ENCODE peak calls at places on chromosomes 6 and 20, in ten cellular contexts. One of them, this sample, is unnamed.

GRCh38 chr6:81988446-81988845 is 236.0 kb upstream of the TENT5A start:
- DNase-seq in upper lobe of right lung: no peak
- DNase-seq in A549: no peak
- DNase-seq in PC-3: no peak
- DNase-seq in HCT116: no peak
- DNase-seq in HFF-Myc: no peak
- DNase-seq in effector memory CD4-positive, alpha-beta T cell: no peak
- DNase-seq in astrocyte: no peak
- DNase-seq in IMR-90: no peak
- DNase-seq in H7: no peak
- DNase-seq in this sample: no peak

GRCh38 chr6:37516076-37516919 is 16.6 kb upstream of the CCDC167 start:
- DNase-seq in upper lobe of right lung: peak; percentile 80
- DNase-seq in A549: no peak
- DNase-seq in PC-3: peak; percentile 82
- DNase-seq in HCT116: no peak
- DNase-seq in HFF-Myc: no peak
- DNase-seq in effector memory CD4-positive, alpha-beta T cell: peak; percentile 93
- DNase-seq in astrocyte: no peak
- DNase-seq in IMR-90: no peak
- DNase-seq in H7: peak; percentile 75
- DNase-seq in this sample: peak; percentile 98

GRCh38 chr6:70152786-70153185 is 150.1 kb downstream of the COL9A1 start:
- DNase-seq in upper lobe of right lung: no peak
- DNase-seq in A549: no peak
- DNase-seq in PC-3: no peak
- DNase-seq in HCT116: no peak
- DNase-seq in HFF-Myc: no peak
- DNase-seq in effector memory CD4-positive, alpha-beta T cell: no peak
- DNase-seq in astrocyte: no peak
- DNase-seq in IMR-90: no peak
- DNase-seq in H7: no peak
- DNase-seq in this sample: no peak

GRCh38 chr6:47701374-47701773 is 3.0 kb downstream of the ADGRF4 start:
- DNase-seq in upper lobe of right lung: no peak
- DNase-seq in A549: no peak
- DNase-seq in PC-3: peak; percentile 90
- DNase-seq in HCT116: no peak
- DNase-seq in HFF-Myc: no peak
- DNase-seq in effector memory CD4-positive, alpha-beta T cell: no peak
- DNase-seq in astrocyte: no peak
- DNase-seq in IMR-90: no peak
- DNase-seq in H7: no peak
- DNase-seq in this sample: no peak

GRCh38 chr6:43666181-43666920 is 21.2 kb downstream of the MRPS18A start:
- DNase-seq in upper lobe of right lung: no peak
- DNase-seq in A549: no peak
- DNase-seq in PC-3: peak; percentile 3
- DNase-seq in HCT116: no peak
- DNase-seq in HFF-Myc: no peak
- DNase-seq in effector memory CD4-positive, alpha-beta T cell: no peak
- DNase-seq in astrocyte: no peak
- DNase-seq in IMR-90: no peak
- DNase-seq in H7: no peak
- DNase-seq in this sample: no peak

GRCh38 chr20:43558412-43559146 is at the start of gene SGK2:
- DNase-seq in upper lobe of right lung: peak; percentile 70
- DNase-seq in A549: peak; percentile 90
- DNase-seq in PC-3: peak; percentile 76
- DNase-seq in HCT116: no peak
- DNase-seq in HFF-Myc: no peak
- DNase-seq in effector memory CD4-positive, alpha-beta T cell: no peak
- DNase-seq in astrocyte: peak; percentile 59
- DNase-seq in IMR-90: peak; percentile 43
- DNase-seq in H7: no peak
- DNase-seq in this sample: no peak

GRCh38 chr20:54004397-54004940 is 65.9 kb downstream of the BCAS1 start:
- DNase-seq in upper lobe of right lung: no peak
- DNase-seq in A549: no peak
- DNase-seq in PC-3: no peak
- DNase-seq in HCT116: no peak
- DNase-seq in HFF-Myc: no peak
- DNase-seq in effector memory CD4-positive, alpha-beta T cell: no peak
- DNase-seq in astrocyte: no peak
- DNase-seq in IMR-90: no peak
- DNase-seq in H7: no peak
- DNase-seq in this sample: no peak

GRCh38 chr6:165579151-165579550 is 83.9 kb downstream of the PDE10A start:
- DNase-seq in upper lobe of right lung: no peak
- DNase-seq in A549: no peak
- DNase-seq in PC-3: no peak
- DNase-seq in HCT116: no peak
- DNase-seq in HFF-Myc: no peak
- DNase-seq in effector memory CD4-positive, alpha-beta T cell: no peak
- DNase-seq in astrocyte: no peak
- DNase-seq in IMR-90: no peak
- DNase-seq in H7: no peak
- DNase-seq in this sample: no peak

GRCh38 chr20:25865715-25866656 is 169.3 kb upstream of the ZNF337 start:
- DNase-seq in upper lobe of right lung: peak; percentile 91
- DNase-seq in A549: peak; percentile 58
- DNase-seq in PC-3: peak; percentile 76
- DNase-seq in HCT116: peak; percentile 49
- DNase-seq in HFF-Myc: no peak
- DNase-seq in effector memory CD4-positive, alpha-beta T cell: peak; percentile 61
- DNase-seq in astrocyte: peak; percentile 30
- DNase-seq in IMR-90: peak; percentile 41
- DNase-seq in H7: peak; percentile 83
- DNase-seq in this sample: peak; percentile 77

GRCh38 chr6:78530208-78530607 is 337.1 kb upstream of the IRAK1BP1 start:
- DNase-seq in upper lobe of right lung: no peak
- DNase-seq in A549: no peak
- DNase-seq in PC-3: no peak
- DNase-seq in HCT116: no peak
- DNase-seq in HFF-Myc: no peak
- DNase-seq in effector memory CD4-positive, alpha-beta T cell: no peak
- DNase-seq in astrocyte: no peak
- DNase-seq in IMR-90: no peak
- DNase-seq in H7: no peak
- DNase-seq in this sample: no peak

GRCh38 chr6:132414332-132414731 is 13.1 kb upstream of the MOXD1 start:
- DNase-seq in upper lobe of right lung: no peak
- DNase-seq in A549: no peak
- DNase-seq in PC-3: no peak
- DNase-seq in HCT116: no peak
- DNase-seq in HFF-Myc: no peak
- DNase-seq in effector memory CD4-positive, alpha-beta T cell: no peak
- DNase-seq in astrocyte: no peak
- DNase-seq in IMR-90: no peak
- DNase-seq in H7: no peak
- DNase-seq in this sample: no peak

GRCh38 chr20:20439602-20440001 is 71.7 kb downstream of the INSM1 start:
- DNase-seq in upper lobe of right lung: no peak
- DNase-seq in A549: no peak
- DNase-seq in PC-3: no peak
- DNase-seq in HCT116: no peak
- DNase-seq in HFF-Myc: no peak
- DNase-seq in effector memory CD4-positive, alpha-beta T cell: no peak
- DNase-seq in astrocyte: no peak
- DNase-seq in IMR-90: no peak
- DNase-seq in H7: no peak
- DNase-seq in this sample: no peak

GRCh38 chr20:45975686-45976085 is 3.7 kb upstream of the ZNF335 start:
- DNase-seq in upper lobe of right lung: peak; percentile 46
- DNase-seq in A549: no peak
- DNase-seq in PC-3: no peak
- DNase-seq in HCT116: no peak
- DNase-seq in HFF-Myc: no peak
- DNase-seq in effector memory CD4-positive, alpha-beta T cell: no peak
- DNase-seq in astrocyte: no peak
- DNase-seq in IMR-90: no peak
- DNase-seq in H7: no peak
- DNase-seq in this sample: no peak

GRCh38 chr6:135935951-135936601 is 84.6 kb downstream of the PDE7B start:
- DNase-seq in upper lobe of right lung: no peak
- DNase-seq in A549: peak; percentile 27
- DNase-seq in PC-3: peak; percentile 84
- DNase-seq in HCT116: no peak
- DNase-seq in HFF-Myc: peak; percentile 58
- DNase-seq in effector memory CD4-positive, alpha-beta T cell: no peak
- DNase-seq in astrocyte: peak; percentile 73
- DNase-seq in IMR-90: peak; percentile 75
- DNase-seq in H7: no peak
- DNase-seq in this sample: no peak

GRCh38 chr6:121382467-121383121 is 48.3 kb upstream of the TBC1D32 start:
- DNase-seq in upper lobe of right lung: no peak
- DNase-seq in A549: no peak
- DNase-seq in PC-3: peak; percentile 5
- DNase-seq in HCT116: no peak
- DNase-seq in HFF-Myc: peak; percentile 25
- DNase-seq in effector memory CD4-positive, alpha-beta T cell: no peak
- DNase-seq in astrocyte: no peak
- DNase-seq in IMR-90: no peak
- DNase-seq in H7: no peak
- DNase-seq in this sample: no peak

GRCh38 chr6:101662111-101662897 is 268.8 kb downstream of the GRIK2 start:
- DNase-seq in upper lobe of right lung: no peak
- DNase-seq in A549: no peak
- DNase-seq in PC-3: no peak
- DNase-seq in HCT116: no peak
- DNase-seq in HFF-Myc: no peak
- DNase-seq in effector memory CD4-positive, alpha-beta T cell: no peak
- DNase-seq in astrocyte: no peak
- DNase-seq in IMR-90: no peak
- DNase-seq in H7: no peak
- DNase-seq in this sample: no peak

GRCh38 chr20:46811328-46812084 is 83.1 kb upstream of the EYA2 start:
- DNase-seq in upper lobe of right lung: no peak
- DNase-seq in A549: no peak
- DNase-seq in PC-3: no peak
- DNase-seq in HCT116: no peak
- DNase-seq in HFF-Myc: no peak
- DNase-seq in effector memory CD4-positive, alpha-beta T cell: no peak
- DNase-seq in astrocyte: no peak
- DNase-seq in IMR-90: no peak
- DNase-seq in H7: peak; percentile 57
- DNase-seq in this sample: no peak

DNA sequence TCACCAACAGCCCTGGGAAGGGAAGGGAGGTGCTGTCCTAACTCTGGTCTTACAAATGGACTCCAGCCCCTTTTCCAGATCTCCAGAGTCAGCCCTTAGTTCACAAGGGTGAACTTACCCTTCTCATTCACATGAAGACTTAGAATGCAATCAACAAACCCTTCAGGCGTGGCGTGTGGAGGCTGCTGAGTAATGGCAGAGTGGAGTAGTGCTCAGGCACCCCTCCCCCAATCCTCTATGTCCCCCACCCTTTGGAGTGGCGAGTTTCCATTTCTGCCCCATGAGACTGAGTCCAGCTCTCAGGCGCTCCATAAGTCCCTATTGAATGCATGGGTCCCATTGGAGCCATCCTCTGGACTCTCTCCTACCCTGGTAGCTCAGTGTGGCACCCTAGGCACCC is 3.3 kb downstream of the SNAI1 start:
- DNase-seq in upper lobe of right lung: no peak
- DNase-seq in A549: no peak
- DNase-seq in PC-3: no peak
- DNase-seq in HCT116: no peak
- DNase-seq in HFF-Myc: no peak
- DNase-seq in effector memory CD4-positive, alpha-beta T cell: no peak
- DNase-seq in astrocyte: no peak
- DNase-seq in IMR-90: no peak
- DNase-seq in H7: peak; percentile 45
- DNase-seq in this sample: no peak
- H3K4me3 ChIP-seq in upper lobe of right lung: peak overlapping the region; percentile 59
- H3K4me3 ChIP-seq in A549: peak overlapping the region; percentile 69
- H3K4me3 ChIP-seq in PC-3: no peak overlapping the region
- H3K4me3 ChIP-seq in HCT116: no peak overlapping the region
- H3K4me3 ChIP-seq in HFF-Myc: peak overlapping the region; percentile 94
- H3K4me3 ChIP-seq in effector memory CD4-positive, alpha-beta T cell: no peak overlapping the region
- H3K4me3 ChIP-seq in astrocyte: peak overlapping the region; percentile 86
- H3K4me3 ChIP-seq in IMR-90: no peak overlapping the region
- H3K4me3 ChIP-seq in H7: no peak overlapping the region
- H3K4me3 ChIP-seq in this sample: no peak overlapping the region

DNA sequence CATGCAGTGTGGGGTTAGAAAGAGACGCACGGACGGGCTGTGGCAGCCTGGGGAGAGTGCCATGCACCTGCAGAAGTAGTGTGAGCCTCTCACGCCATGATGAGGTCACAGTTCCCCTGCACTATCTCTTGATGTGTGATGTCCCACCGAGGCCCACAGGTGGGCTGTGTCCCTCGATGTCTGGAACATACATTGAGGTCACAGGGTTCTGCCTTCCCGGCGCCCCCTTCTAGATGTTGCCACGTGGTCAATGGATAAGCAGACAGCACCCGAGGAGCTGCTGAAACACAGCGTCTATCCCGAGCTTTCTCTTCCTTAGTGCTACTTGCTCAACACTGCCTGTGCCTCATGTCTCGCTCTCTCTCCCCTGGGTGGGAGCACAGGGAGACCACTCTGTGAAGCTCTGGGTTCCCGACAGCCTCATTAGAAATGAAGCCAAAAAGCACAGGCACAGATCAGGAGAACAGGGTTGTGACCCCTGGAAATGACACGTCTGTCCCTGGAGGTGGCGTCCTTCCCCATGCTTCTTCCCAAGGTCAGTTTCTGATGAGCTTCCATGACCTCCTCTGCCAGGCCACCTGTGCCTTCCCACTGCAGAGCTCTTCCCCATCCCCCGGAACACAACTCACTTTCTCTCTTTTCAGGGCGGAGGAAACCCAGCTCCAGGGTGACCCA is 85.6 kb upstream of the RPS6KA2 start:
- DNase-seq in upper lobe of right lung: no peak
- DNase-seq in A549: no peak
- DNase-seq in PC-3: no peak
- DNase-seq in HCT116: no peak
- DNase-seq in HFF-Myc: no peak
- DNase-seq in effector memory CD4-positive, alpha-beta T cell: no peak
- DNase-seq in astrocyte: no peak
- DNase-seq in IMR-90: no peak
- DNase-seq in H7: peak; percentile 86
- DNase-seq in this sample: no peak
- H3K4me3 ChIP-seq in upper lobe of right lung: no peak overlapping the region
- H3K4me3 ChIP-seq in A549: no peak overlapping the region
- H3K4me3 ChIP-seq in PC-3: no peak overlapping the region
- H3K4me3 ChIP-seq in HCT116: no peak overlapping the region
- H3K4me3 ChIP-seq in HFF-Myc: no peak overlapping the region
- H3K4me3 ChIP-seq in effector memory CD4-positive, alpha-beta T cell: no peak overlapping the region
- H3K4me3 ChIP-seq in astrocyte: no peak overlapping the region
- H3K4me3 ChIP-seq in IMR-90: no peak overlapping the region
- H3K4me3 ChIP-seq in H7: no peak overlapping the region
- H3K4me3 ChIP-seq in this sample: no peak overlapping the region

GRCh38 chr6:144606041-144606440 is 320.9 kb downstream of the UTRN start:
- DNase-seq in upper lobe of right lung: no peak
- DNase-seq in A549: no peak
- DNase-seq in PC-3: no peak
- DNase-seq in HCT116: no peak
- DNase-seq in HFF-Myc: no peak
- DNase-seq in effector memory CD4-positive, alpha-beta T cell: no peak
- DNase-seq in astrocyte: no peak
- DNase-seq in IMR-90: no peak
- DNase-seq in H7: no peak
- DNase-seq in this sample: no peak
- H3K4me3 ChIP-seq in upper lobe of right lung: no peak overlapping the region
- H3K4me3 ChIP-seq in A549: no peak overlapping the region
- H3K4me3 ChIP-seq in PC-3: no peak overlapping the region
- H3K4me3 ChIP-seq in HCT116: no peak overlapping the region
- H3K4me3 ChIP-seq in HFF-Myc: no peak overlapping the region
- H3K4me3 ChIP-seq in effector memory CD4-positive, alpha-beta T cell: no peak overlapping the region
- H3K4me3 ChIP-seq in astrocyte: no peak overlapping the region
- H3K4me3 ChIP-seq in IMR-90: no peak overlapping the region
- H3K4me3 ChIP-seq in H7: no peak overlapping the region
- H3K4me3 ChIP-seq in this sample: no peak overlapping the region

GRCh38 chr6:141957271-141957670 is 175.5 kb upstream of the GJE1 start:
- DNase-seq in upper lobe of right lung: no peak
- DNase-seq in A549: no peak
- DNase-seq in PC-3: no peak
- DNase-seq in HCT116: no peak
- DNase-seq in HFF-Myc: no peak
- DNase-seq in effector memory CD4-positive, alpha-beta T cell: no peak
- DNase-seq in astrocyte: no peak
- DNase-seq in IMR-90: no peak
- DNase-seq in H7: no peak
- DNase-seq in this sample: no peak
- H3K4me3 ChIP-seq in upper lobe of right lung: no peak overlapping the region
- H3K4me3 ChIP-seq in A549: no peak overlapping the region
- H3K4me3 ChIP-seq in PC-3: no peak overlapping the region
- H3K4me3 ChIP-seq in HCT116: no peak overlapping the region
- H3K4me3 ChIP-seq in HFF-Myc: no peak overlapping the region
- H3K4me3 ChIP-seq in effector memory CD4-positive, alpha-beta T cell: no peak overlapping the region
- H3K4me3 ChIP-seq in astrocyte: no peak overlapping the region
- H3K4me3 ChIP-seq in IMR-90: no peak overlapping the region
- H3K4me3 ChIP-seq in H7: no peak overlapping the region
- H3K4me3 ChIP-seq in this sample: no peak overlapping the region

This sample was measured in Jurkat, Clone E6-1.